ENCODE peak calls at places on chromosomes 5 and 9, in five cellular contexts. H, Q, K, Y and O are unnamed samples.

GRCh38 chr9:18396102-18396728 is 77.7 kb upstream of the ADAMTSL1 start:
- DNase-seq in Q (no peak), H (peak), K (no peak), Y (no peak), O (no peak)

GRCh38 chr9:68640421-68641089 is 64.5 kb upstream of the PIP5K1B start:
- DNase-seq in K (no peak), H (no peak), Q (no peak), Y (no peak), O (no peak)

GRCh38 chr9:17597977-17598376 is 19.1 kb downstream of the SH3GL2 start:
- DNase-seq in Q (no peak), H (no peak), Y (no peak), K (no peak), O (no peak)

GRCh38 chr9:132163876-132164603 is 2.2 kb downstream of the NTNG2 start:
- DNase-seq in K (no peak), Y (no peak), H (no peak), Q (no peak), O (no peak)

GRCh38 chr9:110700953-110701352 is 32.4 kb downstream of the MUSK start:
- DNase-seq in Y (no peak), Q (no peak), H (peak), K (no peak), O (no peak)

GRCh38 chr9:76876098-76876497 is 29.8 kb downstream of the PRUNE2 start:
- DNase-seq in Y (no peak), H (peak), K (no peak), Q (no peak), O (no peak)

GRCh38 chr9:109249615-109250014 is 71.2 kb downstream of the EPB41L4B start:
- DNase-seq in Y (no peak), H (no peak), Q (no peak), K (no peak), O (no peak)

GRCh38 chr5:142674438-142675210 is 11.3 kb downstream of the FGF1 start:
- DNase-seq in Y (peak), K (no peak), Q (no peak), H (peak), O (no peak)

GRCh38 chr9:6484210-6484609 is 71.2 kb downstream of the UHRF2 start:
- DNase-seq in K (no peak), Y (no peak), Q (no peak), H (no peak), O (no peak)

GRCh38 chr5:81301221-81302015 is at the start of gene ZCCHC9:
- DNase-seq in Q (peak), Y (peak), K (peak), H (peak), O (peak)
- TF ChIP-seq CTCF in Q (peak), Y (peak), K (no peak), H (no peak), O (no peak)

GRCh38 chr9:113645972-113646241 is 182.4 kb downstream of the RGS3 start:
- DNase-seq in Q (no peak), K (no peak), Y (no peak), H (no peak), O (no peak)
- TF ChIP-seq CTCF in Q (no peak), K (no peak), Y (no peak), H (no peak), O (no peak)

GRCh38 chr9:36872641-36873040 is 161.4 kb downstream of the PAX5 start:
- DNase-seq in Y (no peak), H (no peak), K (no peak), Q (no peak), O (no peak)

GRCh38 chr9:36868591-36869282 is 165.3 kb downstream of the PAX5 start:
- DNase-seq in Y (no peak), H (no peak), K (no peak), Q (no peak), O (no peak)

GRCh38 chr9:36873247-36873875 is 160.7 kb downstream of the PAX5 start:
- DNase-seq in Q (peak), Y (peak), K (peak), H (peak), O (no peak)

GRCh38 chr9:36871606-36872005 is 162.5 kb downstream of the PAX5 start:
- DNase-seq in K (no peak), Y (no peak), H (no peak), Q (no peak), O (no peak)

GRCh38 chr9:36870960-36871359 is 163.1 kb downstream of the PAX5 start:
- DNase-seq in H (no peak), K (no peak), Q (no peak), Y (no peak), O (no peak)
- TF ChIP-seq CTCF in H (no peak), K (no peak), Q (no peak), Y (no peak), O (no peak)

GRCh38 chr9:107481035-107481434 is 8.5 kb downstream of the KLF4 start:
- DNase-seq in Q (no peak), Y (no peak), K (no peak), H (no peak), O (no peak)
- TF ChIP-seq CTCF in Q (peak), Y (peak), K (no peak), H (no peak), O (peak)

GRCh38 chr9:88736136-88736637 is 201.2 kb downstream of the NXNL2 start:
- DNase-seq in Q (no peak), Y (no peak), H (no peak), K (no peak), O (no peak)
- TF ChIP-seq CTCF in Q (no peak), Y (no peak), H (no peak), K (no peak), O (no peak)

DNA sequence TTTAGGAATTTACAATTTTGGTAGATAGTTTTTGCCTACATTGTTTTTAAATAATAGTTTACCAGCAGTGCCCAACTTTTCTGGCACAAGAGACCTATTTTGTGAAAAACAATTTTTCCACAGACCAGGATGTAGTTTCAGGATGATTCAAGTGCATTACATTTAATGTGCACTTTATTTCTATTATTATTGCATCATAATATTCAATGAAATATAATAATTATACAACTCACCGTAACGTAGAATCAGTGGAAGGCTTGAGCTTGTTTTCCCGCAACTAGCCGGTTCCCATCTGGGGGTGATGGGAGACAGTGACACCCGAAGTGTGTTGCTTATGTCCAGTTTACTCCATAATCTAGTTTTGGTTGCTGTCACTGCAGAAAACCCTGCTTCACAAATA is 3.5 kb upstream of the HNRNPA0 start:
- DNase-seq in K (no peak), Q (no peak), H (no peak), Y (no peak), O (no peak)
- TF ChIP-seq CTCF in K (no peak), Q (no peak), H (no peak), Y (no peak), O (no peak)

GRCh38 chr5:179754024-179754423 is 21.4 kb downstream of the MAML1 start:
- DNase-seq in H (no peak), Q (no peak), Y (no peak), K (no peak), O (no peak)

GRCh38 chr5:179746872-179747271 is 14.2 kb downstream of the MAML1 start:
- DNase-seq in Q (no peak), H (no peak), K (no peak), Y (no peak), O (no peak)

GRCh38 chr5:179747815-179748214 is 15.2 kb downstream of the MAML1 start:
- DNase-seq in K (no peak), H (no peak), Y (no peak), Q (no peak), O (no peak)

GRCh38 chr5:179755022-179755421 is 22.4 kb downstream of the MAML1 start:
- DNase-seq in Q (no peak), Y (no peak), H (peak), K (no peak), O (no peak)

GRCh38 chr5:179749857-179750508 is 17.4 kb downstream of the MAML1 start:
- DNase-seq in Q (no peak), K (no peak), Y (no peak), H (no peak), O (no peak)
- TF ChIP-seq CTCF in Q (no peak), K (no peak), Y (no peak), H (no peak), O (no peak)